ENCODE peak calls at places on chromosomes 2 and 18, in seven cellular contexts. I is SK-N-SH, F is upper lobe of left lung, S is HepG2, P is H1, U is HCT116, W is transverse colon. B is an unnamed sample.

GRCh38 chr2:165837122-165837521 is 43.1 kb upstream of the GALNT3 start:
- DNase-seq in I (no peak), F (no peak), S (no peak), P (no peak), U (no peak), W (no peak), B (no peak)

GRCh38 chr2:1237785-1238184 is 175.5 kb upstream of the TPO start:
- DNase-seq in I (no peak), F (peak; percentile 48), S (no peak), P (no peak), U (no peak), W (no peak), B (no peak)

GRCh38 chr18:6146309-6146661 is 251.0 kb upstream of the TMEM200C start:
- DNase-seq in I (no peak), F (no peak), S (no peak), P (no peak), U (no peak), W (no peak), B (no peak)

GRCh38 chr2:220282221-220282620 is 654.8 kb downstream of the SLC4A3 start:
- DNase-seq in I (no peak), F (no peak), S (no peak), P (no peak), U (no peak), W (no peak), B (no peak)

GRCh38 chr18:54608008-54608642 is 17.1 kb downstream of the DYNAP start:
- DNase-seq in I (no peak), F (no peak), S (no peak), P (no peak), U (no peak), W (no peak), B (no peak)

GRCh38 chr18:23779696-23780303 is 90.5 kb downstream of the LAMA3 start:
- DNase-seq in I (no peak), F (no peak), S (peak; percentile 54), P (no peak), U (peak; percentile 12), W (no peak), B (no peak)

GRCh38 chr2:202007015-202008011 is 26.3 kb upstream of the FZD7 start:
- DNase-seq in I (no peak), F (peak; percentile 30), S (no peak), P (no peak), U (no peak), W (no peak), B (no peak)

GRCh38 chr2:241799522-241800197 is 9.3 kb upstream of the NEU4 start:
- DNase-seq in I (peak; percentile 27), F (peak; percentile 59), S (no peak), P (no peak), U (no peak), W (peak; percentile 7), B (no peak)

GRCh38 chr18:39618265-39619003 is 2052.8 kb upstream of the CELF4 start:
- DNase-seq in I (no peak), F (peak; percentile 53), S (no peak), P (no peak), U (no peak), W (no peak), B (no peak)

GRCh38 chr2:170022692-170023091 is 155.3 kb upstream of the MYO3B start:
- DNase-seq in I (no peak), F (no peak), S (no peak), P (no peak), U (no peak), W (no peak), B (no peak)

GRCh38 chr2:212904646-212905045 is 246.8 kb downstream of the IKZF2 start:
- DNase-seq in I (no peak), F (no peak), S (no peak), P (no peak), U (no peak), W (no peak), B (no peak)
- H3K4me1 ChIP-seq in I (no peaks in the 10 kb centered on the region), F (no peaks in the 10 kb centered on the region), S (no peaks in the 10 kb centered on the region), P (no peaks in the 10 kb centered on the region), U (peaks cover 4% of the 10 kb centered on the region), W (peaks cover 25% of the 10 kb centered on the region), B (peaks cover 4% of the 10 kb centered on the region)

GRCh38 chr2:234679766-234680687 is 183.1 kb upstream of the ARL4C start:
- DNase-seq in I (no peak), F (no peak), S (peak; percentile 98), P (no peak), U (peak; percentile 90), W (peak; percentile 45), B (peak; percentile 81)
- TF ChIP-seq POLR2AphosphoS5 in I (peak; percentile 76), F (peak; percentile 28), S (no peak), P (no peak), U (peak; percentile 56), W (no peak), B (no peak)

GRCh38 chr2:230166557-230167170 is 53.1 kb downstream of the SP110 start:
- DNase-seq in I (no peak), F (no peak), S (no peak), P (no peak), U (no peak), W (no peak), B (no peak)
- TF ChIP-seq CTCF in I (no peak), F (no peak), S (no peak), P (no peak), U (no peak), W (no peak), B (no peak)

GRCh38 chr2:100524331-100524730 is 38.5 kb upstream of the PDCL3 start:
- DNase-seq in I (no peak), F (no peak), S (no peak), P (no peak), U (no peak), W (no peak), B (no peak)

GRCh38 chr2:100527420-100528015 is 35.3 kb upstream of the PDCL3 start:
- DNase-seq in I (no peak), F (no peak), S (no peak), P (no peak), U (no peak), W (no peak), B (peak; percentile 38)

GRCh38 chr2:100529176-100529575 is 33.6 kb upstream of the PDCL3 start:
- DNase-seq in I (no peak), F (no peak), S (no peak), P (no peak), U (no peak), W (no peak), B (no peak)

GRCh38 chr2:100529900-100530299 is 32.9 kb upstream of the PDCL3 start:
- DNase-seq in I (no peak), F (no peak), S (no peak), P (no peak), U (no peak), W (no peak), B (no peak)

DNA sequence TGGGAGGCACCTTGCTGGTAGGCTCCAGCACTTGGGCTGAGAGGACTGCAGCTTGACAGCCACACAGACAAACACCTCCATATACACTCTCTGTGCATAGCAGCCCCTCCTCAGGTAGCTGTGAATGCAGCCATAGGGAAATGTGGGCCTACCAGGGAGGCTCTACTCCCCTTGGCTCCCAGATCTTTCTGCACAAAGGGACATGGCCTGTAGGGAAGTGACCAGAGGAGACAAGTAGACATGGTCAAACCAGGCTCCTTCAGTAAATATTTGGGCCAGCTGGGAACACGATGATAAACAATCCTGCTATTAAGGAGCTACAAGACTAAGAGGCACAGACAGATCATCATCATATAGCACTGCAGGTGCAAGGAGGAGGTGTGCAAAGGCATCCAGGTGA is 35.9 kb upstream of the PDCL3 start:
- DNase-seq in I (no peak), F (no peak), S (no peak), P (no peak), U (no peak), W (no peak), B (no peak)
- H3K4me1 ChIP-seq in I (no peaks in the 10 kb centered on the region), F (no peaks in the 10 kb centered on the region), S (no peaks in the 10 kb centered on the region), P (no peaks in the 10 kb centered on the region), U (no peaks in the 10 kb centered on the region), W (no peaks in the 10 kb centered on the region), B (no peaks in the 10 kb centered on the region)

GRCh38 chr2:216635701-216636541 is 2.7 kb downstream of the IGFBP2 start:
- DNase-seq in I (peak; percentile 70), F (no peak), S (no peak), P (no peak), U (no peak), W (peak; percentile 10), B (no peak)
- TF ChIP-seq POLR2AphosphoS5 in I (no peak), F (no peak), S (no peak), P (no peak), U (no peak), W (no peak), B (no peak)

DNA sequence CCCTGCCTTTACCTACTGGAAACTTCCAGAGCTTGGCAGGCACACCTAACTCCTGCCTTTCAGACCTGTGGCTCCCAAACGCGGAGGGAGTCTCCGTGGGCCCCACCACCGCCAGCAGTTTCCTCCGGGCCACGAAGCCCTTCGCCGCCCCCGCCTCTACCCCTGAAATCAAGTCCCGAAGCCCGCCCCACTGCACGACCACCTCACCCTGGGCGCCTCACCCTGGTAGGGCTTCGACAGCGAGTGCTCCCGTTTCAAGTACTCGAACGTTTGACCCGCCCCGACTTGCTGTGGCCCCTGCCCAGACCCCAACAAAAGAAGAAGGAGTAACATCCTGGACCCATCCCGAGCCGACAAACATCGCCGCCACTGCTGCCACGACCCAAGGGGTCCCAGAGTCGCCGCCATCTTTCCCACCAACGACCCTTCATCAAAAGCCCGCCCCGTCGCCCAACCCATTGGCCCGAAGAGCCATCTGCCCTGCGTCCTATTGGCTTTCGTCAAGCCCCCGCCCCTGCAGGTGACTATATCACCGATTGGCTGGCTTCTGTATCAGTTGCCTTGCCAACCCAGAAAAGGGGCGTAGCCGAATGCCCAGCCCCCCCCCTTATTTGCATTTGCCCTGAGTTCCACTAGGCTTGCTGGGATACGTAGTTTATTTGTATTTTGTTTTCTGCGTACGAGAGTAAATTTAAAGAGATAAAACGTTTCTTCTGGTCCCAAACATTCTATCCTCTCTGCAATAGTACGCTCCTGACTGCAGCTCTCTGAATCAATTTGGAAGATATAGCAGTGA is at the start of gene LMAN2L:
- DNase-seq in I (peak; percentile 93), F (peak; percentile 91), S (peak; percentile 98), P (peak; percentile 85), U (peak; percentile 90), W (peak; percentile 99), B (peak; percentile 99)
- TF ChIP-seq CTCF in I (no peak), F (peak; percentile 6), S (peak; percentile 56), P (no peak), U (no peak), W (no peak), B (no peak)

B was measured in suprapubic skin.